ENCODE peak calls at places on chromosome 4, in eight cellular contexts. Q, R, N, X, H, K, O and U are unnamed samples.

GRCh38 chr4:126470862-126471261 is 1156.1 kb downstream of the FAT4 start:
- DNase-seq in Q (no peak), R (no peak), N (no peak), X (peak), H (no peak), K (no peak), O (no peak), U (no peak)

GRCh38 chr4:37392540-37393255 is 148.2 kb downstream of the NWD2 start:
- DNase-seq in Q (no peak), R (no peak), N (no peak), X (peak), H (no peak), K (peak), O (no peak), U (peak)

GRCh38 chr4:148054275-148054674 is 322.4 kb downstream of the ARHGAP10 start:
- DNase-seq in Q (no peak), R (no peak), N (no peak), X (peak), H (no peak), K (no peak), O (no peak), U (peak)

GRCh38 chr4:25993564-25994185 is 79.7 kb downstream of the SMIM20 start:
- DNase-seq in Q (peak), R (peak), N (no peak), X (peak), H (peak), K (peak), O (no peak), U (no peak)

GRCh38 chr4:128819082-128819742 is 9.7 kb downstream of the JADE1 start:
- DNase-seq in Q (no peak), R (no peak), N (no peak), X (no peak), H (peak), K (no peak), O (peak), U (no peak)

GRCh38 chr4:165085946-165086345 is 26.7 kb downstream of the TMEM192 start:
- DNase-seq in Q (no peak), R (no peak), N (no peak), X (peak), H (no peak), K (no peak), O (no peak), U (no peak)

GRCh38 chr4:113673450-113673849 is 88.1 kb downstream of the CAMK2D start:
- DNase-seq in Q (no peak), R (peak), N (no peak), X (peak), H (no peak), K (no peak), O (peak), U (peak)

GRCh38 chr4:169160825-169161224 is 109.9 kb downstream of the SH3RF1 start:
- DNase-seq in Q (no peak), R (peak), N (no peak), X (peak), H (no peak), K (no peak), O (no peak), U (no peak)

GRCh38 chr4:136934601-136935000 is 597.7 kb downstream of the PCDH18 start:
- DNase-seq in Q (no peak), R (no peak), N (no peak), X (peak), H (no peak), K (no peak), O (no peak), U (peak)

GRCh38 chr4:1842993-1843448 is 12.9 kb downstream of the LETM1 start:
- DNase-seq in Q (no peak), R (peak), N (peak), X (peak), H (no peak), K (no peak), O (peak), U (peak)